ENCODE peak calls at places on chromosomes 4 and X, in seven cellular contexts. I, O, F, G, A, Y and M are unnamed samples.

GRCh38 chr4:38314663-38315062 is 349.3 kb upstream of the KLF3 start:
- DNase-seq in F (no peak), A (peak; percentile 78), O (no peak), I (no peak), G (no peak), Y (no peak), M (no peak)

GRCh38 chrX:119870626-119871131 is 854 bp downstream of the RNF113A start:
- DNase-seq in O (no peak), I (no peak), G (peak; percentile 15), Y (no peak), A (no peak), F (no peak), M (peak; percentile 5)

GRCh38 chr4:144562019-144562740 is 83.8 kb upstream of the HHIP start:
- DNase-seq in O (no peak), F (no peak), G (no peak), Y (no peak), I (no peak), A (peak; percentile 53), M (peak; percentile 26)

GRCh38 chr4:123952530-123953274 is 556.1 kb downstream of the SPRY1 start:
- DNase-seq in O (no peak), I (no peak), G (no peak), Y (no peak), F (no peak), A (no peak), M (no peak)

GRCh38 chr4:101870874-101871273 is 80.3 kb downstream of the BANK1 start:
- DNase-seq in A (no peak), F (no peak), Y (no peak), I (no peak), G (no peak), O (no peak), M (no peak)

GRCh38 chrX:72121381-72121780 is 10.3 kb downstream of the RTL5 start:
- DNase-seq in I (peak; percentile 43), A (no peak), F (no peak), O (no peak), Y (no peak), G (no peak), M (no peak)

GRCh38 chr4:108963910-108964309 is 201.1 kb upstream of the ETNPPL start:
- DNase-seq in F (no peak), I (no peak), O (no peak), Y (no peak), A (no peak), G (no peak), M (no peak)

GRCh38 chr4:77454858-77455257 is 150.8 kb upstream of the CXCL13 start:
- DNase-seq in A (no peak), G (no peak), Y (no peak), F (no peak), I (no peak), O (no peak), M (no peak)

GRCh38 chrX:123732679-123733363 is at the start of gene THOC2:
- DNase-seq in I (peak; percentile 63), O (peak; percentile 49), Y (peak; percentile 81), A (peak; percentile 86), F (peak; percentile 88), G (peak; percentile 58), M (peak; percentile 69)

GRCh38 chr4:151417164-151417571 is 8.2 kb downstream of the FHIP1A start:
- DNase-seq in Y (no peak), F (no peak), G (no peak), O (no peak), I (peak; percentile 7), A (no peak), M (no peak)

GRCh38 chr4:76585897-76586360 is 150.9 kb downstream of the SHROOM3 start:
- DNase-seq in O (no peak), I (no peak), G (no peak), A (peak; percentile 89), F (peak; percentile 88), Y (peak; percentile 70), M (peak; percentile 67)

GRCh38 chrX:46628406-46629371 is 55.1 kb downstream of the CHST7 start:
- DNase-seq in I (no peak), A (no peak), O (peak; percentile 91), F (peak; percentile 82), G (no peak), Y (peak; percentile 35), M (no peak)

DNA sequence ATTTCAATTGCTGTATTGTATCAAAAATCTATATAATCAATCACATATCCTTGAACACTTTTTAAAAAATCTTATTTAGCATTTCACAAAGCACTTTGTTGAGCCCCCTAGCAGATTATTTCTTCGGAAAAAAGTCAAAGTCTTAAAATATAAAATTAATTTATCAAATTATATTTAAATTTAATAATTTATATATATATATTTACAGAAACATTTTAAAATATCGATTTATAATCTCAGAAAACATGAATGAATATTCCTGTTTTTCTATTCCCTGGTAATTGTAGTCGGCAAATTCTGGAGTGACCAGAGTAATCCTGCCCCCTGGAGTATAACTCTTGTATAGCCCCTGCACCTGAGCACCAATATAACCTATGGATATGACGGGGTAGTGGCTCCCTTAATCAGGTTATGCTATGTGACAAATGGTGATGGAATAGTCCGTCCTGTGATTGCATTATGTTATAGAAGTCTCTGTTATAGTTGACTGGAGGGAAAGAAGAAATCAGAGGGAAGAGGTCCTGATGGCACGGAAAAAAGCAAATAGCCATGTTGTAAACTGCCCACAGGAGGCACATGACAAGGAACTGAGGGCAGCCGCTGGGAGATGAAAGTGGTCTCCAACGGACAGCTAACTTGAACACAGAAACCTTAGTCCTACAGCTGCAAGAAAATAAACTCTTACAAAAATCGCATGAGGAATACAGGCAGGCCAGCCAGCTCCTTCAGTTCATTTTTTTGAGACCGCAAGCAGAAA is 1092.3 kb downstream of the ARAP2 start:
- DNase-seq in Y (peak; percentile 4), F (no peak), A (no peak), I (peak; percentile 3), G (no peak), O (no peak), M (peak; percentile 52)
- TF ChIP-seq CTCF in Y (peak; percentile 7), F (no peak), A (no peak), I (peak; percentile 48), G (no peak), O (no peak), M (peak; percentile 71)

DNA sequence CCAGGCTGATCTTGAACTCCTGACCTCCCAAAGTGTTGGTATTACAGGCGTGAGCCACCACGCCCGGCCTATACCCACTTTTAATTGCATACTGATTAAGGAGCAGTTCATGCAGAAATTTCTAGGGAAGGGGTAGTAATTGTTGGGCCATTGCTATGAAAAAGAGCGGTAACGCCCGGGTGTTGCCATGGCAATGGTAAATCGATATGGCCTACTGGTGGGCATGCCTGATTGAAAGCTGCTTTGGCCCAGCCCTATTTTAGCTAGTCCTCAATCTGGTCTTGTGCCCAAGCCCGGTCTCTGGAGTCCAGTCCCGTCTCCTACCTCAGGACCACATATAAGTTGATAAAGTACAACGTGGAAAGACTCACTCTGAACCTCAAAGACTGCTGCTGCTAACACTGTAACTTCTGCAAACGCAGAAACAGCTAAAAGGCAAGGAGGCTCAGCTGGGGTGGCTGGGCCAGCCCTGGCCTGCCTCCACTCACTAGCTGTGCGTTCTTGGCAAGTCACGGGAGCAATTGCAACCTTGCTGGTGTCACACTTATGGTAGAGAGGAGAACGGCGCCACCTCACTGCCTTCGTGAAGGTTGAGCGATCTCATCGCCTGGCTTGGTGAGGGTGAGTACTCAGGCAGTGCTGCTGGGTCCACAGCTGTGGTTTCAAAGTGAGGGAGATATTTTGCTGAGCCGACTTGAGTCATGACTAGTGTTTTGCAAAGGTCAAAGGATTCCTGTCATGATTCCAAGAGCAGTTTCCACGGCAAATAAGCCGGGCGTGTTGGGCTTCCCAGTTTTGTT is 57.0 kb upstream of the GRPEL1 start:
- DNase-seq in G (no peak), I (peak; percentile 35), F (no peak), O (no peak), A (no peak), Y (no peak), M (no peak)
- TF ChIP-seq CTCF in G (no peak), I (no peak), F (no peak), O (no peak), A (no peak), Y (no peak), M (no peak)

GRCh38 chr4:98997176-98997575 is 1.7 kb downstream of the METAP1 start:
- DNase-seq in G (no peak), Y (no peak), F (no peak), O (no peak), A (no peak), I (no peak), M (no peak)

GRCh38 chr4:98993419-98994071 is 2.0 kb upstream of the METAP1 start:
- DNase-seq in Y (no peak), O (no peak), A (no peak), G (no peak), F (no peak), I (no peak), M (no peak)

GRCh38 chr4:98994474-98995182 is 893 bp upstream of the METAP1 start:
- DNase-seq in O (no peak), I (no peak), A (no peak), F (no peak), Y (no peak), G (no peak), M (no peak)

GRCh38 chr4:98996056-98996941 is 778 bp downstream of the METAP1 start:
- DNase-seq in G (peak; percentile 17), O (no peak), Y (peak; percentile 42), A (peak; percentile 11), F (no peak), I (peak; percentile 3), M (no peak)

GRCh38 chr4:98995183-98996055 is at the start of gene METAP1:
- DNase-seq in Y (peak; percentile 99), F (peak; percentile 96), I (peak; percentile 81), G (peak; percentile 94), O (peak; percentile 79), A (peak; percentile 91), M (peak; percentile 89)
- TF ChIP-seq CTCF in Y (peak; percentile 78), F (no peak), I (peak; percentile 59), G (peak; percentile 73), O (peak; percentile 72), A (no peak), M (no peak)

GRCh38 chr4:120769227-120769626 is 153.3 kb downstream of the PRDM5 start:
- DNase-seq in I (peak; percentile 37), Y (no peak), G (no peak), F (no peak), A (peak; percentile 1), O (no peak), M (no peak)

GRCh38 chr4:120773641-120774040 is 148.9 kb downstream of the PRDM5 start:
- DNase-seq in G (no peak), A (no peak), Y (no peak), I (no peak), O (no peak), F (no peak), M (no peak)

GRCh38 chr4:120770897-120771296 is 151.6 kb downstream of the PRDM5 start:
- DNase-seq in O (no peak), A (no peak), F (no peak), I (no peak), Y (no peak), G (no peak), M (no peak)

GRCh38 chr4:120771907-120772306 is 150.6 kb downstream of the PRDM5 start:
- DNase-seq in A (no peak), I (no peak), Y (no peak), F (no peak), G (no peak), O (no peak), M (no peak)
- TF ChIP-seq CTCF in A (no peak), I (no peak), Y (no peak), F (no peak), G (no peak), O (no peak), M (no peak)